ENCODE peak calls at places on chromosomes 7 and 10, in nine cellular contexts. A is choroid plexus epithelial cell; D is caudate nucleus; N is HT1080; L is HCEC 1CT; K is mucosa of gallbladder; Q is stimulated activated CD8-positive, alpha-beta memory T cell treated with anti-CD3 and anti-CD28 coated beads, Interleukin-2, amount 100 ng/mL, for 48 hours; O is LoVo; B is NCI-H774. V is an unnamed sample.

GRCh38 chr10:35606423-35606822 is 1.3 kb downstream of the GJD4 start:
- DNase-seq in L (peak; percentile 18), O (no peak), Q (no peak), B (no peak), N (no peak), K (no peak), A (peak; percentile 19), D (no peak), V (no peak)

GRCh38 chr7:5484921-5485320 is 61.3 kb upstream of the TNRC18 start:
- DNase-seq in Q (no peak), L (no peak), A (no peak), D (no peak), B (no peak), O (no peak), N (no peak), K (no peak), V (no peak)

GRCh38 chr10:78408671-78409472 is 375.2 kb downstream of the RPS24 start:
- DNase-seq in K (peak; percentile 50), O (no peak), A (no peak), Q (no peak), L (no peak), N (peak; percentile 32), D (no peak), B (peak; percentile 37), V (no peak)

GRCh38 chr10:43965033-43965917 is 316.6 kb upstream of the ZNF32 start:
- DNase-seq in Q (no peak), D (no peak), A (peak; percentile 22), N (no peak), O (no peak), B (no peak), L (peak; percentile 12), K (no peak), V (peak; percentile 49)

GRCh38 chr7:44561962-44562621 is 11.6 kb downstream of the DDX56 start:
- DNase-seq in O (peak; percentile 88), A (peak; percentile 51), L (peak; percentile 66), B (no peak), N (peak; percentile 60), D (no peak), Q (no peak), K (peak; percentile 70), V (peak; percentile 62)

GRCh38 chr7:2069472-2069860 is 163.3 kb downstream of the MAD1L1 start:
- DNase-seq in O (no peak), N (no peak), L (no peak), Q (no peak), D (no peak), B (no peak), A (peak; percentile 77), K (no peak), V (no peak)

GRCh38 chr7:117186218-117186617 is 136.6 kb downstream of the WNT2 start:
- DNase-seq in O (no peak), B (no peak), D (no peak), K (no peak), Q (no peak), A (peak; percentile 68), N (peak; percentile 80), L (no peak), V (no peak)

GRCh38 chr10:2949221-2949947 is 118.0 kb upstream of the PFKP start:
- DNase-seq in A (no peak), N (no peak), K (no peak), B (no peak), D (no peak), Q (no peak), L (no peak), O (no peak), V (no peak)

GRCh38 chr7:99694201-99694911 is 14.6 kb upstream of the CYP3A5 start:
- DNase-seq in K (peak; percentile 29), O (peak; percentile 53), D (no peak), N (no peak), L (no peak), A (no peak), Q (no peak), B (no peak), V (no peak)

GRCh38 chr7:98669417-98670015 is 52.4 kb downstream of the NPTX2 start:
- DNase-seq in A (no peak), B (no peak), O (no peak), K (no peak), L (no peak), Q (no peak), N (no peak), D (no peak), V (no peak)

GRCh38 chr7:11787534-11787933 is 44.5 kb downstream of the THSD7A start:
- DNase-seq in A (no peak), L (no peak), B (no peak), Q (no peak), N (no peak), O (no peak), D (no peak), K (no peak), V (no peak)

GRCh38 chr7:6691609-6692106 is 15.1 kb downstream of the ZNF12 start:
- DNase-seq in D (no peak), N (peak; percentile 16), Q (no peak), B (no peak), K (no peak), A (peak; percentile 46), L (no peak), O (no peak), V (no peak)

GRCh38 chr10:125003901-125004467 is 62.1 kb downstream of the ZRANB1 start:
- DNase-seq in O (no peak), K (no peak), N (no peak), B (no peak), Q (no peak), L (no peak), A (no peak), D (no peak), V (no peak)

GRCh38 chr7:33411000-33411399 is 281.6 kb downstream of the BBS9 start:
- DNase-seq in O (no peak), L (no peak), Q (no peak), D (no peak), A (no peak), B (no peak), K (no peak), N (no peak), V (no peak)

GRCh38 chr7:37853468-37853867 is 5.1 kb downstream of the NME8 start:
- DNase-seq in K (no peak), A (peak; percentile 5), L (no peak), D (no peak), O (peak; percentile 30), B (no peak), Q (no peak), N (no peak), V (no peak)

GRCh38 chr10:79488303-79488702 is 24.0 kb upstream of the EIF5AL1 start:
- DNase-seq in N (peak; percentile 90), O (peak; percentile 53), Q (no peak), D (no peak), L (peak; percentile 94), A (peak; percentile 94), B (no peak), K (peak; percentile 64), V (peak; percentile 83)

GRCh38 chr7:128410092-128410665 is 397 bp upstream of the IMPDH1 start:
- DNase-seq in L (peak; percentile 65), O (peak; percentile 86), Q (peak; percentile 39), D (no peak), B (no peak), K (peak; percentile 36), N (peak; percentile 73), A (peak; percentile 94), V (peak; percentile 78)

GRCh38 chr7:105189859-105190492 is 176.0 kb downstream of the KMT2E start:
- DNase-seq in N (no peak), O (no peak), L (peak; percentile 12), K (no peak), B (no peak), A (no peak), Q (no peak), D (no peak), V (no peak)

GRCh38 chr10:129888784-129889616 is 75.1 kb downstream of the EBF3 start:
- DNase-seq in B (no peak), Q (peak; percentile 44), O (peak; percentile 24), N (peak; percentile 17), L (no peak), A (peak; percentile 52), D (no peak), K (no peak), V (peak; percentile 8)

GRCh38 chr7:112430649-112431048 is 19.6 kb upstream of the IFRD1 start:
- DNase-seq in O (no peak), D (no peak), K (no peak), A (no peak), B (no peak), N (no peak), L (no peak), Q (no peak), V (no peak)

GRCh38 chr10:14409247-14409646 is 78.5 kb upstream of the FRMD4A start:
- DNase-seq in D (no peak), O (no peak), L (no peak), B (no peak), N (no peak), Q (peak; percentile 23), A (no peak), K (no peak), V (no peak)

GRCh38 chr10:104117839-104118323 is 4.1 kb upstream of the SFR1 start:
- DNase-seq in A (peak; percentile 55), K (no peak), L (no peak), N (peak; percentile 89), B (no peak), Q (no peak), D (no peak), O (peak; percentile 90), V (peak; percentile 93)

GRCh38 chr7:143300959-143301617 is 12.9 kb downstream of the CASP2 start:
- DNase-seq in B (no peak), D (no peak), K (no peak), N (peak; percentile 34), L (peak; percentile 83), A (peak; percentile 69), Q (no peak), O (no peak), V (no peak)

GRCh38 chr7:138546064-138546619 is 86.1 kb downstream of the TRIM24 start:
- DNase-seq in A (no peak), Q (no peak), N (no peak), O (no peak), L (no peak), D (no peak), B (no peak), K (no peak), V (no peak)